ENCODE peak calls at places on chromosome 22, in six cellular contexts. One of them, this sample, is unnamed. For H3K4me1, the result is how much of the 10 kb centered on the place peaks cover.

GRCh38 chr22:21029486-21030025 is 2.8 kb downstream of the SLC7A4 start:
- DNase-seq in right atrium auricular region: no peak
- DNase-seq in spleen: no peak
- DNase-seq in pancreas: no peak
- DNase-seq in PC-3: no peak
- DNase-seq in tibial nerve: no peak
- DNase-seq in this sample: no peak

GRCh38 chr22:19494676-19495173 is 15.0 kb downstream of the CDC45 start:
- DNase-seq in right atrium auricular region: no peak
- DNase-seq in spleen: no peak
- DNase-seq in pancreas: no peak
- DNase-seq in PC-3: no peak
- DNase-seq in tibial nerve: no peak
- DNase-seq in this sample: no peak

GRCh38 chr22:39318507-39319283 is 728 bp downstream of the RPL3 start:
- DNase-seq in right atrium auricular region: no peak
- DNase-seq in spleen: no peak
- DNase-seq in pancreas: no peak
- DNase-seq in PC-3: no peak
- DNase-seq in tibial nerve: no peak
- DNase-seq in this sample: no peak

GRCh38 chr22:29702025-29702930 is 17.5 kb upstream of the CABP7 start:
- DNase-seq in right atrium auricular region: no peak
- DNase-seq in spleen: no peak
- DNase-seq in pancreas: no peak
- DNase-seq in PC-3: peak
- DNase-seq in tibial nerve: no peak
- DNase-seq in this sample: no peak

GRCh38 chr22:24926849-24927579 is 19.5 kb downstream of the LHFPL7 start:
- DNase-seq in right atrium auricular region: no peak
- DNase-seq in spleen: no peak
- DNase-seq in pancreas: no peak
- DNase-seq in PC-3: peak
- DNase-seq in tibial nerve: no peak
- DNase-seq in this sample: peak

GRCh38 chr22:20996598-20997535 is 5.1 kb downstream of the THAP7 start:
- DNase-seq in right atrium auricular region: no peak
- DNase-seq in spleen: no peak
- DNase-seq in pancreas: no peak
- DNase-seq in PC-3: no peak
- DNase-seq in tibial nerve: no peak
- DNase-seq in this sample: no peak

GRCh38 chr22:17782621-17783020 is 8.4 kb upstream of the BID start:
- DNase-seq in right atrium auricular region: no peak
- DNase-seq in spleen: no peak
- DNase-seq in pancreas: no peak
- DNase-seq in PC-3: no peak
- DNase-seq in tibial nerve: no peak
- DNase-seq in this sample: no peak

GRCh38 chr22:33848251-33848650 is 72.0 kb downstream of the LARGE1 start:
- DNase-seq in right atrium auricular region: no peak
- DNase-seq in spleen: no peak
- DNase-seq in pancreas: no peak
- DNase-seq in PC-3: no peak
- DNase-seq in tibial nerve: no peak
- DNase-seq in this sample: no peak

GRCh38 chr22:31275018-31275417 is 17.3 kb downstream of the PIK3IP1 start:
- DNase-seq in right atrium auricular region: no peak
- DNase-seq in spleen: no peak
- DNase-seq in pancreas: no peak
- DNase-seq in PC-3: no peak
- DNase-seq in tibial nerve: no peak
- DNase-seq in this sample: no peak

GRCh38 chr22:24486501-24486921 is 8.6 kb upstream of the UPB1 start:
- DNase-seq in right atrium auricular region: no peak
- DNase-seq in spleen: no peak
- DNase-seq in pancreas: no peak
- DNase-seq in PC-3: peak
- DNase-seq in tibial nerve: no peak
- DNase-seq in this sample: peak

GRCh38 chr22:39176067-39176621 is 23.7 kb upstream of the CBX7 start:
- DNase-seq in right atrium auricular region: no peak
- DNase-seq in spleen: peak
- DNase-seq in pancreas: peak
- DNase-seq in PC-3: peak
- DNase-seq in tibial nerve: peak
- DNase-seq in this sample: no peak

GRCh38 chr22:31846161-31847115 is 92.6 kb downstream of the DEPDC5 start:
- DNase-seq in right atrium auricular region: no peak
- DNase-seq in spleen: no peak
- DNase-seq in pancreas: no peak
- DNase-seq in PC-3: no peak
- DNase-seq in tibial nerve: no peak
- DNase-seq in this sample: no peak

DNA sequence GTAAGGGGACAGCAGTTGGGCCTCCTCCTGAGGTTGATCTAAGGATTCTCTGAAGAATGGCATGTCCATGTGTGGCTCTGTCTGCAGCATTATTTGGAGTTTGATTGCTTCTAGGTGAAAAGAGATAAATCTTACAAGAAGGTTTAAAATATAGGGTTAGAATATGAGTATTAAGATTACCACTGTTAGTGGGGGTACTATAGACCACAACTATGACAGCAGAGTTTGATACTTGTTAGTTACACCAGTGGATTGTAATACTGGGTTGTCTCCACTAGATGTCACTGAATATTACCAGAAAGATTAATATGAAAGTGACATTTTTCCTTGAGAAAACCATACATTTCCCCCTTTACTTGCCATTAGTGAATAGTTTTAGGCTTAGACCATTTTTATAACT is 47.9 kb downstream of the ZNF280B start:
- DNase-seq in right atrium auricular region: no peak
- DNase-seq in spleen: no peak
- DNase-seq in pancreas: no peak
- DNase-seq in PC-3: peak
- DNase-seq in tibial nerve: no peak
- DNase-seq in this sample: no peak
- TF ChIP-seq CTCF in right atrium auricular region: no peak
- TF ChIP-seq CTCF in spleen: peak
- TF ChIP-seq CTCF in pancreas: no peak
- TF ChIP-seq CTCF in PC-3: peak
- TF ChIP-seq CTCF in tibial nerve: no peak
- TF ChIP-seq CTCF in this sample: peak

GRCh38 chr22:36016656-36017055 is 12.0 kb downstream of the RBFOX2 start:
- DNase-seq in right atrium auricular region: no peak
- DNase-seq in spleen: no peak
- DNase-seq in pancreas: no peak
- DNase-seq in PC-3: no peak
- DNase-seq in tibial nerve: no peak
- DNase-seq in this sample: no peak

GRCh38 chr22:36012332-36012731 is 16.3 kb downstream of the RBFOX2 start:
- DNase-seq in right atrium auricular region: no peak
- DNase-seq in spleen: no peak
- DNase-seq in pancreas: no peak
- DNase-seq in PC-3: no peak
- DNase-seq in tibial nerve: no peak
- DNase-seq in this sample: no peak

GRCh38 chr22:36015806-36016519 is 12.7 kb downstream of the RBFOX2 start:
- DNase-seq in right atrium auricular region: no peak
- DNase-seq in spleen: no peak
- DNase-seq in pancreas: no peak
- DNase-seq in PC-3: no peak
- DNase-seq in tibial nerve: no peak
- DNase-seq in this sample: no peak

GRCh38 chr22:36015155-36015805 is 13.3 kb downstream of the RBFOX2 start:
- DNase-seq in right atrium auricular region: no peak
- DNase-seq in spleen: no peak
- DNase-seq in pancreas: no peak
- DNase-seq in PC-3: no peak
- DNase-seq in tibial nerve: no peak
- DNase-seq in this sample: no peak

GRCh38 chr22:36014539-36015072 is 14.0 kb downstream of the RBFOX2 start:
- DNase-seq in right atrium auricular region: no peak
- DNase-seq in spleen: no peak
- DNase-seq in pancreas: no peak
- DNase-seq in PC-3: no peak
- DNase-seq in tibial nerve: no peak
- DNase-seq in this sample: no peak
- H3K4me1 ChIP-seq in right atrium auricular region: half or more
- H3K4me1 ChIP-seq in spleen: under half
- H3K4me1 ChIP-seq in pancreas: under half
- H3K4me1 ChIP-seq in PC-3: under half
- H3K4me1 ChIP-seq in tibial nerve: half or more
- H3K4me1 ChIP-seq in this sample: under half

GRCh38 chr22:46951326-46951725 is 188.9 kb downstream of the TBC1D22A start:
- DNase-seq in right atrium auricular region: no peak
- DNase-seq in spleen: no peak
- DNase-seq in pancreas: no peak
- DNase-seq in PC-3: no peak
- DNase-seq in tibial nerve: no peak
- DNase-seq in this sample: no peak

GRCh38 chr22:46948411-46949144 is 186.1 kb downstream of the TBC1D22A start:
- DNase-seq in right atrium auricular region: no peak
- DNase-seq in spleen: no peak
- DNase-seq in pancreas: no peak
- DNase-seq in PC-3: no peak
- DNase-seq in tibial nerve: no peak
- DNase-seq in this sample: no peak

GRCh38 chr22:46953968-46954755 is 191.7 kb downstream of the TBC1D22A start:
- DNase-seq in right atrium auricular region: no peak
- DNase-seq in spleen: no peak
- DNase-seq in pancreas: no peak
- DNase-seq in PC-3: no peak
- DNase-seq in tibial nerve: no peak
- DNase-seq in this sample: no peak

GRCh38 chr22:46947516-46948260 is 185.2 kb downstream of the TBC1D22A start:
- DNase-seq in right atrium auricular region: no peak
- DNase-seq in spleen: no peak
- DNase-seq in pancreas: no peak
- DNase-seq in PC-3: no peak
- DNase-seq in tibial nerve: no peak
- DNase-seq in this sample: no peak

GRCh38 chr22:46951973-46952372 is 189.5 kb downstream of the TBC1D22A start:
- DNase-seq in right atrium auricular region: no peak
- DNase-seq in spleen: no peak
- DNase-seq in pancreas: no peak
- DNase-seq in PC-3: no peak
- DNase-seq in tibial nerve: no peak
- DNase-seq in this sample: no peak
- H3K27ac ChIP-seq in right atrium auricular region: no peak
- H3K27ac ChIP-seq in spleen: no peak
- H3K27ac ChIP-seq in pancreas: no peak
- H3K27ac ChIP-seq in PC-3: no peak
- H3K27ac ChIP-seq in tibial nerve: no peak
- H3K27ac ChIP-seq in this sample: no peak

DNA sequence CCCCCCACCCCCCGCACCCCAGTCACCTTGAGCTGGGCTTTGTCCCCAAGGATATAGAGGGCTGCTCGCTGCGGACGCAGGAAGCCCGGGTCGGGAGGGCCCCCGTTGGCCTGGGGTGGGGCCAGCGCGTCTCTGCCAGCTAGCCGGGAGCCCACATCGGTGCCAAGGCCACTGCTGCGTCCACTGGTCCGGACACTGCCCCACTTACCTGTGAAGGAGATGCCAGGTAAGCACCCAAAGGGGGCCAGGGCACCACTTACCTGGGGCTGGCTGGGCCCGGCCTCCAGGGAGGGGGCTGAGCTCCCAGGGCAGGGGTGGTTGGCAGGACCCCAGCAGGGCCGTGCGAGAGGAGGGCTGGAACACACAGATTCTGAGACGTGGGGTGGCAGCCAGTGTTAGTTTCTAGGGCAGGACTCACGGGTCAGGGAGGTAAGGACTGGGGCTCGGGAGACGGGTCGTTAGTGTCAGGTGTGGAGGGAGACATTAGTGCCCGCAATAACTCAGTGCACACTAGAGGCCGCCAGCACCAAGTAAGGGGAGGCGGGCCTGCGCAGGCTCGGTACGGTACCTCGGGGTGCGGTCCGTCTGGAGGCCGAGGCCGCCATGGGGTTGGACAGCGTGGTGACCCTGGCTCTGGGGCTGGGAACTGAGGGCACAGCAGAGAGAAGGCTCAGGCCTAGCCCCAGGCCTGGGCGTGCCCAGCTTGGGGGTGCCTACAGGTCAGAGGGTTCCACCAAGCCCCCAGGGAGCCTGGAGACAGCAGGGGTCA is 18.2 kb downstream of the SBF1 start:
- DNase-seq in right atrium auricular region: no peak
- DNase-seq in spleen: no peak
- DNase-seq in pancreas: no peak
- DNase-seq in PC-3: no peak
- DNase-seq in tibial nerve: no peak
- DNase-seq in this sample: no peak
- TF ChIP-seq CTCF in right atrium auricular region: no peak
- TF ChIP-seq CTCF in spleen: no peak
- TF ChIP-seq CTCF in pancreas: no peak
- TF ChIP-seq CTCF in PC-3: peak
- TF ChIP-seq CTCF in tibial nerve: no peak
- TF ChIP-seq CTCF in this sample: peak

DNA sequence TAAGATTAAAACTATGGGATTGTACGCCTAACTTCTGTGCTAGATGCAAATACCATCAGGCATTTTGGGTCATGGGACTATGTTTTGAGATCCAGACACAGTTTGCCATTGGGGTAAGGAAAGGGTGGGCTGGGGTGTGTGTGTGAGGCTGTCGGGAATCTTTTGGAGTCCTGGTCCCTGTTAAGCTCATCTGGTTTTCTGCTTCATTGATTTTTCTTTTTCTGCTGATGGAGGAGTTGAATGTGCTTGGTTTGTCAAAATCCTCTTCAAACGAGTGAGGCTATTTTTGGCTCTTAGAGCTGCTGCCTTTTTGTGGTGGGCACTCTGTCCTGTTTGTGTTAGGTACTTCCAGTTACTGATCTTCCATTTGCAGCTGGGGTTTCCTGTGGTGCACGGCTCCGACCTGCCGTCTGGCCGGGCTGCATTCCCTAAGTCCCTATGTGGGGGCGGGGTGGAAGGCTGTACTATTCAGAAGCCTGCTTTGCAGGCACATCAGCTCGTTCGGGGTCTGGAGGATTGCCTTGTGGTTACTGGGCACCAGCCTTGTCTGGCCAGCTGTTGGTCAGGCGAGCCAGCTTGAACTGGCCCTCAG is 2.9 kb downstream of the BCR start:
- DNase-seq in right atrium auricular region: peak
- DNase-seq in spleen: no peak
- DNase-seq in pancreas: peak
- DNase-seq in PC-3: peak
- DNase-seq in tibial nerve: peak
- DNase-seq in this sample: no peak
- H3K4me1 ChIP-seq in right atrium auricular region: half or more
- H3K4me1 ChIP-seq in spleen: half or more
- H3K4me1 ChIP-seq in pancreas: under half
- H3K4me1 ChIP-seq in PC-3: under half
- H3K4me1 ChIP-seq in tibial nerve: half or more
- H3K4me1 ChIP-seq in this sample: under half